ENCODE peak calls at places on chromosomes 2 and 18, in ten cellular contexts. U, G, P, T, W, Q, K, O, E and C are unnamed samples.

GRCh38 chr2:68487773-68488355 is 20.5 kb downstream of the APLF start:
- DNase-seq in E (no peak), U (no peak), O (peak), K (no peak), W (peak), P (peak), Q (no peak), T (peak), G (no peak), C (no peak)

GRCh38 chr18:8616026-8616401 is 6.8 kb downstream of the RAB12 start:
- DNase-seq in W (no peak), O (peak), K (no peak), E (no peak), P (no peak), T (no peak), G (no peak), U (no peak), Q (no peak), C (no peak)

GRCh38 chr2:38750793-38751042 is 443 bp downstream of the SRSF7 start:
- DNase-seq in O (peak), K (peak), T (no peak), P (no peak), G (peak), Q (peak), U (no peak), E (no peak), W (peak), C (peak)

GRCh38 chr2:96815326-96816126 is 542 bp upstream of the CNNM3 start:
- DNase-seq in P (peak), T (peak), G (peak), E (peak), K (no peak), O (no peak), U (no peak), W (peak), Q (no peak), C (no peak)

GRCh38 chr2:129061079-129061785 is 742.6 kb upstream of the HS6ST1 start:
- DNase-seq in G (peak), P (peak), Q (no peak), O (no peak), W (peak), T (peak), K (no peak), E (no peak), U (no peak), C (no peak)

GRCh38 chr2:237860273-237860935 is 981 bp downstream of the RAMP1 start:
- DNase-seq in U (no peak), E (no peak), G (no peak), Q (no peak), K (no peak), T (no peak), O (no peak), W (no peak), P (no peak), C (no peak)

GRCh38 chr2:86518498-86518897 is 44.7 kb downstream of the CHMP3 start:
- DNase-seq in W (peak), K (no peak), P (peak), T (peak), G (peak), O (no peak), Q (peak), E (no peak), U (no peak), C (no peak)

GRCh38 chr2:64277101-64277849 is 133.1 kb upstream of the PELI1 start:
- DNase-seq in T (peak), K (no peak), P (no peak), G (no peak), Q (no peak), E (no peak), W (peak), O (no peak), U (no peak), C (no peak)

GRCh38 chr18:79570266-79571201 is 109.1 kb upstream of the CTDP1 start:
- DNase-seq in E (no peak), K (no peak), Q (no peak), T (peak), U (peak), O (no peak), G (peak), P (peak), W (peak), C (no peak)

GRCh38 chr2:60764736-60765534 is 8.9 kb downstream of the PAPOLG start:
- DNase-seq in T (no peak), P (no peak), Q (no peak), K (no peak), E (no peak), U (no peak), G (no peak), W (peak), O (no peak), C (no peak)

GRCh38 chr2:99821039-99821438 is 321.4 kb downstream of the AFF3 start:
- DNase-seq in T (peak), U (no peak), O (no peak), K (no peak), E (no peak), W (no peak), P (peak), Q (no peak), G (no peak), C (no peak)

GRCh38 chr2:58939388-58939787 is 698.3 kb upstream of the FANCL start:
- DNase-seq in T (peak), W (peak), Q (no peak), P (no peak), K (no peak), U (no peak), O (no peak), E (no peak), G (no peak), C (no peak)

GRCh38 chr2:45821558-45822271 is 170.2 kb downstream of the PRKCE start:
- DNase-seq in G (no peak), W (peak), P (peak), E (no peak), U (peak), O (peak), Q (peak), K (no peak), T (peak), C (no peak)

GRCh38 chr2:217934321-217935131 is 68.3 kb downstream of the TNS1 start:
- DNase-seq in K (no peak), Q (peak), P (peak), U (peak), T (peak), E (no peak), O (no peak), W (peak), G (no peak), C (no peak)

GRCh38 chr2:240520143-240520973 is 37.4 kb downstream of the ANKMY1 start:
- DNase-seq in U (peak), Q (no peak), O (no peak), P (no peak), E (no peak), T (no peak), K (no peak), W (peak), G (no peak), C (no peak)

GRCh38 chr2:170817247-170817998 is 736 bp downstream of the GAD1 start:
- DNase-seq in P (peak), O (peak), T (peak), K (no peak), W (peak), Q (no peak), E (peak), U (no peak), G (peak), C (no peak)

GRCh38 chr18:22865354-22866116 is 67.6 kb upstream of the RBBP8 start:
- DNase-seq in P (no peak), U (no peak), T (no peak), E (no peak), Q (no peak), O (no peak), G (no peak), K (no peak), W (no peak), C (no peak)

GRCh38 chr2:45586600-45586999 is 24.5 kb downstream of the SRBD1 start:
- DNase-seq in W (no peak), U (no peak), Q (no peak), E (no peak), K (no peak), G (no peak), P (no peak), T (no peak), O (no peak), C (no peak)

GRCh38 chr2:99031991-99032390 is 96.0 kb upstream of the CRACDL start:
- DNase-seq in G (no peak), K (no peak), P (no peak), U (no peak), T (no peak), E (no peak), Q (no peak), W (no peak), O (no peak), C (no peak)

GRCh38 chr2:238582159-238582558 is 155.4 kb downstream of the ASB1 start:
- DNase-seq in O (no peak), G (no peak), Q (no peak), T (peak), E (no peak), W (peak), U (no peak), P (no peak), K (no peak), C (no peak)

GRCh38 chr2:134181219-134181618 is 72.7 kb upstream of the MGAT5 start:
- DNase-seq in T (no peak), O (no peak), Q (no peak), W (no peak), K (no peak), U (no peak), E (peak), P (no peak), G (no peak), C (peak)

GRCh38 chr2:46241344-46241743 is 55.9 kb upstream of the EPAS1 start:
- DNase-seq in K (no peak), E (no peak), T (no peak), G (no peak), U (no peak), W (peak), O (peak), Q (no peak), P (no peak), C (no peak)